ENCODE peak calls at places on chromosomes 5 and 9, in four cellular contexts. M is B cell, N is cardiac muscle cell, F is fibroblast of mammary gland. U is an unnamed sample.
A peak's percentile ranks its signal among the peaks of the same experiment; 100 is the strongest.

GRCh38 chr5:54785729-54786548 is 199.5 kb downstream of the ESM1 start:
- DNase-seq in N (peak; percentile 68), F (no peak), M (peak; percentile 75), U (no peak)

GRCh38 chr5:1503301-1504243 is 20.2 kb downstream of the LPCAT1 start:
- DNase-seq in N (no peak), F (no peak), M (peak; percentile 63), U (no peak)

GRCh38 chr9:36936498-36936831 is 97.6 kb downstream of the PAX5 start:
- DNase-seq in N (no peak), M (no peak), F (no peak), U (no peak)

GRCh38 chr5:155263381-155263780 is 249.8 kb downstream of the KIF4B start:
- DNase-seq in M (no peak), N (no peak), F (no peak), U (no peak)

GRCh38 chr5:156929366-156929948 is 33.6 kb downstream of the TIMD4 start:
- DNase-seq in M (no peak), F (no peak), N (no peak), U (no peak)

GRCh38 chr5:122297587-122298298 is 14.3 kb upstream of the SNCAIP start:
- DNase-seq in M (no peak), N (no peak), F (no peak), U (no peak)

GRCh38 chr5:152861231-152861630 is 456.2 kb upstream of the NMUR2 start:
- DNase-seq in N (no peak), M (no peak), F (no peak), U (no peak)

GRCh38 chr5:158170534-158170933 is 311.6 kb upstream of the CLINT1 start:
- DNase-seq in N (no peak), F (no peak), M (no peak), U (no peak)

GRCh38 chr9:119289740-119290139 is 79.5 kb downstream of the BRINP1 start:
- DNase-seq in F (peak; percentile 65), M (no peak), N (peak; percentile 75), U (peak; percentile 14)

GRCh38 chr9:81083821-81084512 is 605.4 kb downstream of the TLE1 start:
- DNase-seq in M (no peak), F (peak; percentile 62), N (no peak), U (no peak)